ENCODE peak calls at places on chromosome 7, in eight cellular contexts. J, P, B, C, D, L, Q and K are unnamed samples.

GRCh38 chr7:123209786-123210185 is 10.0 kb upstream of the SLC13A1 start:
- DNase-seq in J (no peak), P (no peak), B (no peak), C (no peak), D (no peak), L (no peak), Q (no peak), K (peak)

GRCh38 chr7:67841896-67842295 is 845.3 kb downstream of the TYW1 start:
- DNase-seq in J (no peak), P (no peak), B (no peak), C (no peak), D (no peak), L (no peak), Q (no peak), K (no peak)

GRCh38 chr7:85055906-85056305 is 130.9 kb downstream of the SEMA3D start:
- DNase-seq in J (no peak), P (no peak), B (no peak), C (no peak), D (no peak), L (no peak), Q (no peak), K (no peak)

GRCh38 chr7:6655636-6656385 is 18.7 kb downstream of the ZNF316 start:
- DNase-seq in J (no peak), P (no peak), B (no peak), C (no peak), D (no peak), L (peak), Q (no peak), K (no peak)

GRCh38 chr7:130008941-130009847 is 42.0 kb downstream of the ZC3HC1 start:
- DNase-seq in J (peak), P (no peak), B (no peak), C (peak), D (no peak), L (no peak), Q (peak), K (peak)

GRCh38 chr7:91310829-91311460 is 46.7 kb downstream of the FZD1 start:
- DNase-seq in J (no peak), P (no peak), B (no peak), C (peak), D (no peak), L (peak), Q (no peak), K (no peak)

GRCh38 chr7:30285531-30286284 is 1.3 kb downstream of the ZNRF2 start:
- DNase-seq in J (peak), P (no peak), B (peak), C (peak), D (peak), L (no peak), Q (peak), K (peak)

GRCh38 chr7:144069953-144070352 is 342 bp downstream of the OR2A25 start:
- DNase-seq in J (no peak), P (no peak), B (no peak), C (no peak), D (no peak), L (no peak), Q (no peak), K (no peak)

GRCh38 chr7:98713411-98713810 is 96.3 kb downstream of the NPTX2 start:
- DNase-seq in J (peak), P (no peak), B (no peak), C (no peak), D (no peak), L (no peak), Q (no peak), K (no peak)

GRCh38 chr7:131501422-131501821 is 55.0 kb downstream of the PODXL start:
- DNase-seq in J (no peak), P (no peak), B (peak), C (peak), D (peak), L (no peak), Q (peak), K (no peak)

GRCh38 chr7:148918058-148918596 is 34.0 kb upstream of the EZH2 start:
- DNase-seq in J (no peak), P (no peak), B (no peak), C (no peak), D (no peak), L (no peak), Q (no peak), K (no peak)

GRCh38 chr7:132080967-132081668 is 495.2 kb downstream of the PLXNA4 start:
- DNase-seq in J (no peak), P (no peak), B (no peak), C (no peak), D (no peak), L (peak), Q (peak), K (no peak)

GRCh38 chr7:376306-376969 is 86.5 kb downstream of the FOXL3 start:
- DNase-seq in J (no peak), P (no peak), B (no peak), C (no peak), D (no peak), L (no peak), Q (no peak), K (no peak)

GRCh38 chr7:148242271-148242801 is 348.2 kb upstream of the C7orf33 start:
- DNase-seq in J (peak), P (no peak), B (no peak), C (peak), D (no peak), L (no peak), Q (peak), K (peak)

GRCh38 chr7:116218051-116218645 is 7.8 kb downstream of the TES start:
- DNase-seq in J (peak), P (no peak), B (no peak), C (peak), D (no peak), L (no peak), Q (peak), K (peak)

GRCh38 chr7:92797693-92798092 is 38.7 kb downstream of the CDK6 start:
- DNase-seq in J (peak), P (no peak), B (no peak), C (peak), D (no peak), L (no peak), Q (no peak), K (peak)

GRCh38 chr7:17651926-17652385 is 288.3 kb downstream of the SNX13 start:
- DNase-seq in J (no peak), P (no peak), B (no peak), C (peak), D (no peak), L (peak), Q (peak), K (peak)

GRCh38 chr7:149286811-149287400 is 24.9 kb downstream of the ZNF783 start:
- DNase-seq in J (no peak), P (no peak), B (no peak), C (no peak), D (no peak), L (no peak), Q (no peak), K (no peak)

GRCh38 chr7:25158962-25159361 is 33.9 kb upstream of the CYCS start:
- DNase-seq in J (no peak), P (no peak), B (no peak), C (no peak), D (no peak), L (no peak), Q (no peak), K (no peak)

GRCh38 chr7:149209518-149210269 is 14.3 kb downstream of the ZNF282 start:
- DNase-seq in J (peak), P (no peak), B (peak), C (peak), D (peak), L (no peak), Q (peak), K (peak)

GRCh38 chr7:38178695-38179344 is 775 bp downstream of the STARD3NL start:
- DNase-seq in J (peak), P (no peak), B (no peak), C (no peak), D (peak), L (no peak), Q (no peak), K (peak)

GRCh38 chr7:100407285-100408180 is 21.0 kb downstream of the ZCWPW1 start:
- DNase-seq in J (peak), P (no peak), B (peak), C (peak), D (peak), L (no peak), Q (peak), K (peak)

GRCh38 chr7:142088022-142088714 is 23.4 kb upstream of the MGAM2 start:
- DNase-seq in J (no peak), P (no peak), B (no peak), C (no peak), D (no peak), L (no peak), Q (no peak), K (no peak)

GRCh38 chr7:107387573-107388219 is 82.2 kb upstream of the GPR22 start:
- DNase-seq in J (peak), P (no peak), B (no peak), C (peak), D (no peak), L (no peak), Q (peak), K (no peak)

GRCh38 chr7:51256244-51256781 is 60.3 kb downstream of the COBL start:
- DNase-seq in J (no peak), P (no peak), B (no peak), C (no peak), D (no peak), L (no peak), Q (no peak), K (no peak)

GRCh38 chr7:35545831-35546230 is 149.1 kb downstream of the HERPUD2 start:
- DNase-seq in J (no peak), P (no peak), B (no peak), C (no peak), D (no peak), L (no peak), Q (no peak), K (no peak)

GRCh38 chr7:93148135-93148534 is at the start of gene SAMD9L:
- DNase-seq in J (peak), P (no peak), B (no peak), C (peak), D (no peak), L (no peak), Q (peak), K (no peak)

GRCh38 chr7:91128574-91129348 is 135.5 kb upstream of the FZD1 start:
- DNase-seq in J (no peak), P (no peak), B (no peak), C (no peak), D (no peak), L (no peak), Q (peak), K (no peak)